ENCODE peak calls at places on chromosomes 6 and 20, in six cellular contexts. R, F, O, J, A and S are unnamed samples.

GRCh38 chr6:45677381-45677992 is 299.8 kb upstream of the SUPT3H start:
- DNase-seq in F (no peak), O (no peak), A (peak), R (no peak), J (peak), S (no peak)

GRCh38 chr6:163438298-163438939 is 23.9 kb downstream of the QKI start:
- DNase-seq in F (no peak), R (no peak), O (no peak), A (peak), J (no peak), S (no peak)

GRCh38 chr6:38443341-38443740 is 196.4 kb downstream of the BTBD9 start:
- DNase-seq in A (no peak), O (no peak), R (no peak), F (no peak), J (no peak), S (no peak)

GRCh38 chr6:31889331-31889972 is 8.0 kb downstream of the EHMT2 start:
- DNase-seq in J (no peak), A (no peak), O (no peak), R (no peak), F (no peak), S (no peak)

GRCh38 chr6:120378582-120379220 is 955.6 kb downstream of the TBC1D32 start:
- DNase-seq in J (no peak), O (no peak), A (no peak), R (no peak), F (no peak), S (no peak)

GRCh38 chr6:162856885-162857284 is 129.1 kb downstream of the PACRG start:
- DNase-seq in F (peak), R (no peak), O (peak), J (no peak), A (peak), S (peak)

GRCh38 chr6:54198134-54198533 is 86.9 kb downstream of the MLIP start:
- DNase-seq in A (no peak), J (no peak), O (no peak), R (no peak), F (no peak), S (no peak)

GRCh38 chr6:168177492-168177891 is 98.5 kb upstream of the FRMD1 start:
- DNase-seq in F (no peak), A (no peak), J (no peak), R (no peak), O (no peak), S (no peak)

GRCh38 chr20:46784450-46785127 is 75.1 kb downstream of the SLC2A10 start:
- DNase-seq in O (peak), R (no peak), J (no peak), F (peak), A (peak), S (peak)

GRCh38 chr20:41330941-41331340 is 9.7 kb upstream of the LPIN3 start:
- DNase-seq in F (no peak), A (no peak), J (no peak), O (no peak), R (no peak), S (no peak)

DNA sequence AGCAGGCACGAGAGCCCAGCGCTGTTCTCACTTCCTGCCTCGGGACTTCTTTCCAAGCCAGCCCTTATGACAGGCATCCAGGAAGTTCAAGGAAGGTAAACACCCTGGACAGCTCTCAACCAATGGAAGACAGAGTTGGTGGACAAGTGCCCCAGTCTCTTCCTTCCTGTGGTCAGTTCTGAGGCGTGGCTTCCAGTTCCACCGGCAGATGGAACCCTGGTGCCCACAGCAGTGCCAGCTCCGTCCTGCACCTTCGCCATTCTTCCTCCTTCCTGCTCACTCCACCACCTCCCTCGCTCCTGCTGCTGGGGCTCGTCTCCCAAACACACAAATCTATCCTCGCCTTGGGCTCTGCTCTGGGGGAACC is 162.8 kb downstream of the GRM4 start:
- DNase-seq in R (peak), O (no peak), F (no peak), A (no peak), J (no peak), S (no peak)
- TF ChIP-seq CTCF in R (no peak), O (no peak), F (no peak), A (no peak), J (no peak), S (peak)

GRCh38 chr6:166027761-166028160 is 139.9 kb downstream of the TBXT start:
- DNase-seq in A (peak), J (no peak), R (no peak), F (no peak), O (no peak), S (no peak)

GRCh38 chr6:166029506-166029905 is 138.1 kb downstream of the TBXT start:
- DNase-seq in R (no peak), A (no peak), O (no peak), F (no peak), J (no peak), S (no peak)

GRCh38 chr6:166036321-166037105 is 131.1 kb downstream of the TBXT start:
- DNase-seq in J (no peak), O (no peak), A (no peak), R (no peak), F (no peak), S (no peak)

GRCh38 chr6:166031275-166031674 is 136.4 kb downstream of the TBXT start:
- DNase-seq in R (no peak), A (no peak), J (no peak), O (no peak), F (no peak), S (no peak)

GRCh38 chr6:166032366-166033171 is 135.1 kb downstream of the TBXT start:
- DNase-seq in O (no peak), R (no peak), J (no peak), A (peak), F (peak), S (peak)
- TF ChIP-seq CTCF in O (peak), R (no peak), J (no peak), A (peak), F (peak), S (no peak)

GRCh38 chr20:59940956-59941294 is 736 bp downstream of the FAM217B start:
- DNase-seq in A (no peak), R (no peak), J (no peak), F (no peak), O (no peak), S (no peak)

GRCh38 chr20:59939052-59939878 is 840 bp downstream of the PPP1R3D start:
- DNase-seq in J (no peak), A (no peak), R (peak), F (no peak), O (no peak), S (no peak)

GRCh38 chr20:59939879-59940128 is 301 bp downstream of the PPP1R3D start:
- DNase-seq in O (no peak), A (no peak), J (no peak), F (no peak), R (peak), S (no peak)

GRCh38 chr20:59938696-59939051 is 1.4 kb downstream of the PPP1R3D start:
- DNase-seq in A (no peak), F (no peak), J (no peak), O (peak), R (no peak), S (no peak)

DNA sequence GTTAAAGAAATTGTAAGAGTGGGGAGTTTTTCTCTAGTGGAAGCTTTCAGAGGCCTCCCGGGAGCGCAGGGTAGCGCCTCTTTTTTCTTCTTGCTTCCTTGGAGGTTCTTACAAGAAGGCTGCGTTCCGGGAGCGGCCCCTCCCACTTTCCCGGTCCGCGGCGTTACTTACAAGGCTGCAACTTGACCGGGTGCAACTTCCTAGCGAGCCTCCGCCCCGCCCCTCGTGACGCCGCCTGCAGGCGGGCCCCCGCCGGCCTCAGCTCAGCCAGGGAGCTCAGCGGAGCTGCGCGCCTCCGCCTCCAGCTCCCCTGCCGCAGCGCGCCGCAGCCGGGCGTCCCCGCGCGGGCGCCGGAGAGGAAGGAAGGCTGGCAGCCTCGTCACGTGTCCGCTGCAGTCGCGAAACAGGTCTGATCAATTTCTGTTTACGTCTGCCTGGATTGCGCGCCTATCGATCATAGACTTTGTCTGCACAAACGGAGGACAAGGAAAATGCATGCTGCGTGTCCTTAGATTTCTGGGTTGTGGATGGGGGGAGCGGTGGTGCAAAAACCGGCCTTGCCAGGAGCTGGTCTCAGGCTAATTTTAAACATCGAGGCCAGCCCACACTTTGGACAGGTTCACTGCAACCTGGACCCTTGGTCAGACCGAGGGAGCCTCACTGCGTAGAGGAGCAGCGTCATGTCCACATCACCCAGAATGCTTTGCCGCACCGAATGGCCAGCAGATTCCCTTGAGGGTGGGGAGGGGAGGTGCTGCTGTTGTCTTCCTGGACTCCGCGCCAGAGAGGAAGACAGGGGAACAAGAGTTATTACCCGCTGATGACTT is at the start of the genes FAM217B and PPP1R3D:
- DNase-seq in O (peak), J (peak), F (peak), R (peak), A (peak), S (peak)
- TF ChIP-seq CTCF in O (peak), J (no peak), F (no peak), R (peak), A (no peak), S (no peak)

GRCh38 chr20:19259182-19259591 is 46.7 kb downstream of the SLC24A3 start:
- DNase-seq in O (no peak), A (no peak), J (no peak), F (no peak), R (no peak), S (no peak)

GRCh38 chr20:19264191-19264590 is 51.7 kb downstream of the SLC24A3 start:
- DNase-seq in A (no peak), F (no peak), J (no peak), O (no peak), R (no peak), S (no peak)

GRCh38 chr20:19257201-19257600 is 44.8 kb downstream of the SLC24A3 start:
- DNase-seq in J (no peak), O (no peak), F (no peak), A (no peak), R (no peak), S (no peak)

GRCh38 chr20:19257865-19258264 is 45.4 kb downstream of the SLC24A3 start:
- DNase-seq in A (no peak), J (no peak), F (no peak), R (no peak), O (no peak), S (no peak)

DNA sequence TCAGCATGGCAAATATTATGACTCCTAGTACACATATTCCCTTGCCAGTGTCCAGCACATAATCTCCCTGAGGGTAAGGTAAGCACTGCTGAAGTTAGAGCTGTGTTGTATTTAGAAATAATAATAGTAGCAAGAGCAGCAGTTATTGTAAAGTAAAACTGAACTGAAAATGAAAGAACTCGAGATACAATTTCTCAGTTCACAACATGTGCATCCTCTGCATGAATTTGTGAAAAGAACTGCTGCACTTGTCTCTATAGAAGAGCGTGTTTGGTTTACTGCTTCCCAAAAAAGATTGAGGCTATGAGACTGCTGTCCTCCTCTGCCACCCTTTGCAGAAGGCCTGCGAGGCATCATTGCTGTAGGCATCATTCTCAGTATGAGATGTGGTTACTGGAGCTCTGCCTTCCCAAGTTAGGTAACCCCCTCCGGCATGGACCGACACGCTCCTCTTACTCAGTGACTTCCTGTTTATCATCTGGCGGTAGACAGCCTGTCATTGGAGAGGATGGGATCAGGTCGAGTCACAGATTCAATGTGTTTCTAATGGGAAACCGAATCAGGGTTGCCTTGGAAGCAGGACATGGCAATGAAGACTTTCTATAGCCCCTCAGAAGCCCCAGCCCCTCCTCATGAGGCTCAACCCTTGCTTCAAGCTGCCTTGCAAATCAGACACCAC is 48.1 kb downstream of the SLC24A3 start:
- DNase-seq in F (peak), R (no peak), A (peak), O (peak), J (no peak), S (peak)
- TF ChIP-seq CTCF in F (no peak), R (no peak), A (no peak), O (no peak), J (no peak), S (no peak)

GRCh38 chr6:28980797-28981390 is 24.2 kb downstream of the ZNF311 start:
- DNase-seq in F (no peak), A (peak), J (no peak), O (peak), R (no peak), S (no peak)

GRCh38 chr6:28980137-28980796 is 24.8 kb downstream of the ZNF311 start:
- DNase-seq in R (no peak), F (no peak), O (no peak), J (no peak), A (no peak), S (no peak)

GRCh38 chr6:28982476-28983266 is 22.4 kb downstream of the ZNF311 start:
- DNase-seq in J (no peak), F (no peak), R (no peak), A (peak), O (peak), S (no peak)

GRCh38 chr6:28981833-28982475 is 23.2 kb downstream of the ZNF311 start:
- DNase-seq in A (peak), J (peak), O (peak), R (peak), F (peak), S (peak)

DNA sequence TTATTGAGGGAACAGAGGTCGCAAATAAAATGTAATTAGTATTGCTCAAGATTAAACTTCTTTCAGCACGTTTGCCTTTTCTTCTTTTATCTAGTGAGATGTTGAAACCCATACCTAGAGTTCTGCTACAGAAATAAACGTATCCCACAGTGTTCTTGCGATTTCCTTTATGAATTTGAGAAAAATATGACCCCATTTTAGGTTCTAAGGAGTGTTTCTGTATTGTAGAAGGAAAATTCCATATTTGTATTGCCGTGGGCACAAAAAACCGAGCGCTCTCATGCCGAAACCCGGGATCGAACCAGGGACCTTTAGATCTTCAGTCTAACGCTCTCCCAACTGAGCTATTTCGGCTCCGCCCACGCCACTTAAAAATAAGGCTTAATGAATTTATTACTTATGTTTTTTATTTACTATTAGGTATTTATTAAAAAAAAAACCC is 23.7 kb downstream of the ZNF311 start:
- DNase-seq in J (peak), A (peak), F (no peak), O (peak), R (no peak), S (no peak)
- TF ChIP-seq CTCF in J (peak), A (no peak), F (no peak), O (no peak), R (no peak), S (no peak)